ENCODE peak calls at places on chromosomes 13 and 19, in four cellular contexts. Z, I, Q and X are unnamed samples.

GRCh38 chr13:67740871-67741475 is 510.8 kb upstream of the PCDH9 start:
- DNase-seq in Z (no peak), I (no peak), Q (no peak), X (no peak)

GRCh38 chr19:16461630-16462051 is 10.1 kb downstream of the EPS15L1 start:
- DNase-seq in Z (no peak), I (no peak), Q (no peak), X (no peak)

GRCh38 chr13:31891472-31891871 is 140.1 kb upstream of the FRY start:
- DNase-seq in Z (no peak), I (no peak), Q (no peak), X (peak)

GRCh38 chr13:32080328-32080744 is 48.8 kb downstream of the FRY start:
- DNase-seq in Z (no peak), I (no peak), Q (no peak), X (no peak)

GRCh38 chr19:4389511-4390016 is 10.8 kb downstream of the SH3GL1 start:
- DNase-seq in Z (no peak), I (no peak), Q (no peak), X (no peak)

GRCh38 chr19:7199613-7200533 is 94.3 kb downstream of the INSR start:
- DNase-seq in Z (no peak), I (no peak), Q (no peak), X (no peak)

GRCh38 chr19:45451181-45451849 is 16.5 kb upstream of the FOSB start:
- DNase-seq in Z (no peak), I (no peak), Q (peak), X (peak)

GRCh38 chr13:85080726-85081125 is 718.5 kb downstream of the SLITRK6 start:
- DNase-seq in Z (no peak), I (no peak), Q (no peak), X (no peak)

GRCh38 chr13:85650613-85651012 is 148.6 kb downstream of the SLITRK6 start:
- DNase-seq in Z (no peak), I (no peak), Q (no peak), X (no peak)

GRCh38 chr13:29693297-29693945 is 97.9 kb upstream of the SLC7A1 start:
- DNase-seq in Z (no peak), I (no peak), Q (no peak), X (no peak)

GRCh38 chr13:32537580-32538233 is 888 bp downstream of the N4BP2L2 start:
- DNase-seq in Z (no peak), I (no peak), Q (peak), X (peak)

GRCh38 chr19:12163841-12164240 is 945 bp downstream of the ZNF136 start:
- DNase-seq in Z (no peak), I (no peak), Q (peak), X (no peak)

GRCh38 chr19:10742494-10742893 is 24.6 kb downstream of the DNM2 start:
- DNase-seq in Z (no peak), I (no peak), Q (no peak), X (peak)